ENCODE peak calls at places on chromosomes 12 and 14, in nine cellular contexts. C is heart left ventricle, V is fibroblast of lung, G is fibroblast of mammary gland, D is neural progenitor cell, A is lower lobe of right lung, R is astrocyte of the cerebellum, I is tibial artery, K is breast epithelium. B is an unnamed sample.

GRCh38 chr14:32623300-32624093 is 294.4 kb downstream of the AKAP6 start:
- DNase-seq in C (no peak), V (peak; percentile 41), G (peak; percentile 91), D (no peak), A (no peak), R (no peak), I (peak; percentile 64), K (no peak), B (peak; percentile 47)

GRCh38 chr12:138898-139534 is 72.4 kb downstream of the IQSEC3 start:
- DNase-seq in C (peak; percentile 52), V (peak; percentile 26), G (peak; percentile 23), D (peak; percentile 46), A (peak; percentile 67), R (no peak), I (no peak), K (peak; percentile 18), B (peak; percentile 12)

GRCh38 chr12:71972441-71973074 is 33.9 kb downstream of the TPH2 start:
- DNase-seq in C (no peak), V (no peak), G (no peak), D (no peak), A (no peak), R (no peak), I (no peak), K (no peak), B (no peak)

GRCh38 chr14:49220492-49220891 is 365.7 kb downstream of the RPS29 start:
- DNase-seq in C (no peak), V (peak; percentile 8), G (no peak), D (peak; percentile 2), A (no peak), R (peak; percentile 8), I (no peak), K (no peak), B (no peak)

GRCh38 chr12:23611320-23611719 is 338.1 kb downstream of the SOX5 start:
- DNase-seq in C (no peak), V (peak; percentile 13), G (peak; percentile 47), D (no peak), A (no peak), R (no peak), I (no peak), K (no peak), B (peak; percentile 20)

GRCh38 chr12:124640096-124640495 is 72.7 kb upstream of the NCOR2 start:
- DNase-seq in C (no peak), V (peak; percentile 73), G (peak; percentile 74), D (no peak), A (no peak), R (no peak), I (no peak), K (no peak), B (peak; percentile 62)

GRCh38 chr12:112986291-112986800 is 8.0 kb downstream of the OAS2 start:
- DNase-seq in C (no peak), V (no peak), G (no peak), D (no peak), A (no peak), R (no peak), I (no peak), K (no peak), B (no peak)

GRCh38 chr12:58069268-58069967 is 128.1 kb downstream of the ATP23 start:
- DNase-seq in C (no peak), V (peak; percentile 25), G (peak; percentile 55), D (no peak), A (no peak), R (no peak), I (no peak), K (no peak), B (peak; percentile 10)

GRCh38 chr12:19138551-19139344 is 9.2 kb downstream of the PLEKHA5 start:
- DNase-seq in C (no peak), V (peak; percentile 79), G (no peak), D (peak; percentile 19), A (no peak), R (peak; percentile 82), I (no peak), K (no peak), B (no peak)

GRCh38 chr12:54357802-54358619 is 6.3 kb downstream of the GPR84 start:
- DNase-seq in C (no peak), V (peak; percentile 49), G (peak; percentile 35), D (peak; percentile 22), A (no peak), R (no peak), I (no peak), K (no peak), B (no peak)

DNA sequence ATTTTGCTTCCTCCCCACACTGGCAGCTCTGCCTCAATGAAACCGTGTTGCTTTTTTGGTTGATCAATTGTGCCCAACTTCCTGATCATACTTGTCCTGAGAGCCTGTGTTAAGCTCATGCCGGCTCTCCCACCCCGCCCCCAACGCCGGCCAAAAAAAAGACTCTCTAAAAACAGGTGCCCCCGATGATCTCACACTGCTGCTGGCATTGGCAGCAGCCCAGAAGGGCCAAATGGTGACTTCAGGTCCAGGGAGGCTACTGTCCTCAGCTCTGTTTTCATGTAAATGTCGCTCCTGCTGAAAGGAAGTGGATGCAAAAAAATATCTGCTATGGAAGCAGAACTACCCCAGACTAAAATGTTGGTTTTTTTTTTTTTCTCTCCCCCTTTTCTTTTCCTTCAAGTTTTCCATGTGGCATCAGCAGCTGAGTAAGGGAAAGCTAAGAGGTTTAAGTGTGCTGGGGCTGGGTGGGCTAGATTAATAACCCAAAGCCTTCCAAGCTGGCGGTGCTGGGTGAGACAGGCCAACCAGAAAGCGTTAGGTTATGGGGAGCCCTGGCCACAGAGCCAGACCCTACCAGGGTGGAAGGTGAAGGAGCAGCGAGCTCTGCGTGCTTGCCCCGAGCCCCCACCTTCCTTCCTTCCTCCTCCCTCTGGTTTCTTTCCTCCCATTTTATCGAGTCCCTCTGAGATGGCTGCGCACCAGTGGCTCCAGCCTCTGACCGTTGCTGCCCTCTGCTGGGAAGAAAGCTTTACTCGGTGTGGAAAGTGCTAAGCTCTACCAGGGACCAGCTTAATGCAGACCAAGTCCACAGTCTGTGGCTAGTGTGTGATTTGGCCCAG is 396.1 kb downstream of the NRXN3 start:
- DNase-seq in C (peak; percentile 57), V (peak; percentile 57), G (peak; percentile 72), D (peak; percentile 88), A (peak; percentile 63), R (peak; percentile 56), I (peak; percentile 75), K (peak; percentile 35), B (peak; percentile 72)
- TF ChIP-seq CTCF in C (peak; percentile 72), V (peak; percentile 87), G (peak; percentile 87), D (peak; percentile 93), A (peak; percentile 75), R (peak; percentile 89), I (peak; percentile 60), K (peak; percentile 47), B (peak; percentile 77)

GRCh38 chr12:76348079-76348901 is at the start of gene BBS10:
- DNase-seq in C (peak; percentile 94), V (peak; percentile 94), G (peak; percentile 89), D (peak; percentile 92), A (peak; percentile 94), R (peak; percentile 81), I (peak; percentile 95), K (peak; percentile 80), B (peak; percentile 93)
- TF ChIP-seq CTCF in C (peak; percentile 67), V (peak; percentile 54), G (peak; percentile 42), D (peak; percentile 65), A (peak; percentile 33), R (peak; percentile 52), I (peak; percentile 37), K (peak; percentile 24), B (peak; percentile 40)

GRCh38 chr12:130862161-130862560 is 9.7 kb upstream of the RAN start:
- DNase-seq in C (no peak), V (no peak), G (no peak), D (no peak), A (no peak), R (no peak), I (no peak), K (no peak), B (no peak)

GRCh38 chr12:130860311-130860710 is 11.6 kb upstream of the RAN start:
- DNase-seq in C (no peak), V (no peak), G (no peak), D (no peak), A (no peak), R (no peak), I (no peak), K (no peak), B (no peak)

GRCh38 chr12:130868412-130868811 is 3.5 kb upstream of the RAN start:
- DNase-seq in C (no peak), V (no peak), G (no peak), D (no peak), A (no peak), R (no peak), I (no peak), K (no peak), B (no peak)

GRCh38 chr12:130859128-130859527 is 12.7 kb upstream of the RAN start:
- DNase-seq in C (no peak), V (no peak), G (no peak), D (no peak), A (no peak), R (no peak), I (no peak), K (no peak), B (no peak)

DNA sequence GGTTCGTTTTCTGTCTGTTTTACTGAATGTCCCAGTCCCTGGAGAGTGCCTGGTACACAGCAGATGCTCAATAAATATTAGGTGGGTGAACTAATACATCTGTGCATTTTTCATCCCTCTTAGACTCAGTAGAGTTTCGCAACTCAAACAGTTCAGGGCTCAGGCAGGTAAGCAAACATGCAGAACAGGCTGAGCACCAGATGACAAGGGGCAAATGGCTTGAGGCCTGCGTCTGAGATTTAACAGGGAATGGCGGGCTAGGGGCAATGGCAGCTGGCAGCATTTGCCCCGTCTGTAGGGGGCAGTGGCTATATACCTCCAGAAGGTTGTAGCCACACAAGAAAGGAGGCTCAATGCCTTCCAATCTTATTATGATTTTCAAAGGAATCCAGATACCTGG is 8.6 kb upstream of the RAN start:
- DNase-seq in C (no peak), V (no peak), G (no peak), D (no peak), A (no peak), R (no peak), I (no peak), K (no peak), B (no peak)
- TF ChIP-seq CTCF in C (no peak), V (no peak), G (no peak), D (no peak), A (no peak), R (no peak), I (no peak), K (no peak), B (no peak)

GRCh38 chr12:84507914-84508313 is 404.7 kb downstream of the SLC6A15 start:
- DNase-seq in C (peak; percentile 43), V (no peak), G (peak; percentile 58), D (no peak), A (no peak), R (no peak), I (no peak), K (no peak), B (no peak)

GRCh38 chr12:84508943-84509342 is 403.7 kb downstream of the SLC6A15 start:
- DNase-seq in C (peak; percentile 42), V (no peak), G (no peak), D (no peak), A (no peak), R (no peak), I (no peak), K (no peak), B (no peak)

GRCh38 chr12:84512751-84513150 is 399.8 kb downstream of the SLC6A15 start:
- DNase-seq in C (no peak), V (peak; percentile 3), G (peak; percentile 34), D (no peak), A (no peak), R (no peak), I (no peak), K (no peak), B (no peak)

GRCh38 chr12:84506317-84506716 is 406.3 kb downstream of the SLC6A15 start:
- DNase-seq in C (no peak), V (no peak), G (peak; percentile 49), D (no peak), A (no peak), R (no peak), I (no peak), K (no peak), B (no peak)

GRCh38 chr12:84508325-84508861 is 404.2 kb downstream of the SLC6A15 start:
- DNase-seq in C (peak; percentile 45), V (peak; percentile 83), G (peak; percentile 87), D (peak; percentile 8), A (no peak), R (peak; percentile 32), I (no peak), K (no peak), B (peak; percentile 67)
- TF ChIP-seq CTCF in C (no peak), V (peak; percentile 60), G (peak; percentile 85), D (peak; percentile 36), A (no peak), R (peak; percentile 64), I (peak; percentile 13), K (no peak), B (peak; percentile 54)